ENCODE peak calls at places on chromosomes 3 and 15, in ten cellular contexts. A is transverse colon; T is left ventricle myocardium superior; X is A172; N is OCI-LY7; O is stimulated activated CD8-positive, alpha-beta memory T cell treated with anti-CD3 and anti-CD28 coated beads, Interleukin-4, amount 100 ng/mL, for 24 hours; P is HCEC 1CT; L is activated CD8-positive, alpha-beta memory T cell treated with anti-CD3 and anti-CD28 coated beads for 4 hours; Q is thoracic aorta; K is activated gamma-delta T cell treated with Interleukin-2 at 50 U/mL for 16 hours. Y is an unnamed sample.
A peak's percentile ranks its signal among the peaks of the same experiment; 100 is the strongest.

GRCh38 chr3:2420919-2421318 is 322.3 kb downstream of the CNTN4 start:
- DNase-seq in P (no peak), T (no peak), Q (no peak), K (no peak), L (no peak), A (no peak), O (no peak), X (no peak), N (no peak), Y (no peak)

GRCh38 chr3:122920986-122921385 is 106.6 kb downstream of the SEMA5B start:
- DNase-seq in K (no peak), X (no peak), T (no peak), P (no peak), L (no peak), Q (no peak), A (no peak), N (no peak), O (no peak), Y (no peak)

GRCh38 chr3:23859012-23859743 is 53.4 kb downstream of the UBE2E1 start:
- DNase-seq in A (no peak), X (no peak), O (no peak), N (no peak), P (peak; percentile 41), T (no peak), L (no peak), K (no peak), Q (no peak), Y (no peak)

GRCh38 chr3:9503283-9503682 is 50.3 kb downstream of the LHFPL4 start:
- DNase-seq in O (peak; percentile 51), K (peak; percentile 65), L (peak; percentile 15), P (no peak), T (peak; percentile 79), Q (no peak), A (peak; percentile 66), N (peak; percentile 83), X (peak; percentile 67), Y (peak; percentile 86)

GRCh38 chr3:101531473-101532086 is 18.6 kb upstream of the SENP7 start:
- DNase-seq in P (no peak), X (peak; percentile 72), T (no peak), K (no peak), A (no peak), L (no peak), O (no peak), Q (no peak), N (no peak), Y (no peak)

GRCh38 chr15:75043509-75044257 is 20.3 kb downstream of the PPCDC start:
- DNase-seq in Q (peak; percentile 93), X (peak; percentile 98), K (no peak), N (peak; percentile 43), T (peak; percentile 98), O (no peak), P (peak; percentile 99), A (peak; percentile 91), L (peak; percentile 19), Y (peak; percentile 97)

GRCh38 chr15:58463815-58464697 is 32.3 kb downstream of the LIPC start:
- DNase-seq in O (no peak), Q (no peak), X (no peak), K (no peak), P (peak; percentile 35), T (no peak), L (no peak), N (peak; percentile 54), A (no peak), Y (peak; percentile 50)

GRCh38 chr3:123421353-123422174 is 27.3 kb downstream of the ADCY5 start:
- DNase-seq in T (peak; percentile 76), Q (no peak), X (no peak), O (no peak), L (no peak), P (no peak), N (no peak), A (peak; percentile 50), K (no peak), Y (peak; percentile 5)

GRCh38 chr15:87764461-87765236 is 491.9 kb downstream of the NTRK3 start:
- DNase-seq in O (no peak), A (no peak), K (no peak), L (no peak), N (no peak), X (peak; percentile 85), P (no peak), T (no peak), Q (no peak), Y (no peak)

GRCh38 chr3:42099020-42099765 is 8.0 kb downstream of the TRAK1 start:
- DNase-seq in K (no peak), X (no peak), Q (no peak), P (no peak), L (no peak), T (no peak), A (no peak), O (no peak), N (no peak), Y (no peak)

GRCh38 chr3:19432679-19433078 is 284.4 kb downstream of the KCNH8 start:
- DNase-seq in P (no peak), O (no peak), A (no peak), L (no peak), N (no peak), K (no peak), T (no peak), Q (no peak), X (no peak), Y (no peak)

GRCh38 chr15:99249270-99249817 is at the start of gene TTC23:
- DNase-seq in T (no peak), P (peak; percentile 93), A (peak; percentile 21), O (no peak), Q (no peak), N (peak; percentile 20), X (peak; percentile 82), K (no peak), L (no peak), Y (no peak)

GRCh38 chr15:61598655-61599054 is 369.6 kb upstream of the RORA start:
- DNase-seq in Q (no peak), A (no peak), T (no peak), X (no peak), K (no peak), N (no peak), P (no peak), O (no peak), L (no peak), Y (no peak)

GRCh38 chr15:72197045-72197459 is 535 bp downstream of the GRAMD2A start:
- DNase-seq in O (no peak), L (no peak), P (no peak), Q (no peak), K (no peak), X (no peak), N (no peak), T (no peak), A (no peak), Y (no peak)

GRCh38 chr3:16961621-16962205 is 77.0 kb downstream of the PLCL2 start:
- DNase-seq in P (no peak), K (no peak), N (no peak), Q (no peak), L (no peak), A (no peak), T (no peak), O (no peak), X (no peak), Y (no peak)

GRCh38 chr3:141875893-141876380 is 506 bp upstream of the ATP1B3 start:
- DNase-seq in K (no peak), X (peak; percentile 53), N (peak; percentile 81), O (no peak), A (peak; percentile 73), T (no peak), Q (no peak), L (peak; percentile 43), P (peak; percentile 44), Y (no peak)

GRCh38 chr15:52008698-52009434 is 10.2 kb upstream of the MAPK6 start:
- DNase-seq in K (no peak), N (peak; percentile 47), L (no peak), Q (no peak), O (no peak), X (no peak), A (no peak), P (no peak), T (no peak), Y (peak; percentile 84)

GRCh38 chr3:175336406-175337133 is 477.4 kb downstream of the NAALADL2 start:
- DNase-seq in T (no peak), N (no peak), A (no peak), K (no peak), Q (no peak), P (no peak), L (no peak), X (no peak), O (no peak), Y (no peak)

GRCh38 chr15:58552505-58553364 is 120.9 kb downstream of the LIPC start:
- DNase-seq in L (no peak), P (no peak), A (no peak), O (no peak), Q (no peak), K (no peak), X (no peak), T (no peak), N (no peak), Y (no peak)

Y was measured in GM12865.